ENCODE peak calls at places on chromosomes 2 and 18, in ten cellular contexts. One of them, this sample, is unnamed.

GRCh38 chr2:49598231-49598630 is 443.9 kb upstream of the FSHR start:
- DNase-seq in Calu3: no peak
- DNase-seq in IMR-90: no peak
- DNase-seq in Daoy: no peak
- DNase-seq in effector memory CD4-positive, alpha-beta T cell: no peak
- DNase-seq in GM12878: no peak
- DNase-seq in kidney glomerular epithelial cell: no peak
- DNase-seq in esophagus squamous epithelium: no peak
- DNase-seq in kidney tubule cell: no peak
- DNase-seq in mesothelial cell of epicardium: no peak
- DNase-seq in this sample: no peak

GRCh38 chr2:185502351-185502750 is 236.3 kb upstream of the FSIP2 start:
- DNase-seq in esophagus squamous epithelium: no peak
- DNase-seq in mesothelial cell of epicardium: no peak
- DNase-seq in Daoy: no peak
- DNase-seq in IMR-90: no peak
- DNase-seq in kidney glomerular epithelial cell: no peak
- DNase-seq in Calu3: no peak
- DNase-seq in GM12878: no peak
- DNase-seq in kidney tubule cell: no peak
- DNase-seq in effector memory CD4-positive, alpha-beta T cell: no peak
- DNase-seq in this sample: no peak

GRCh38 chr2:119149611-119150010 is 8.9 kb downstream of the C1QL2 start:
- DNase-seq in GM12878: no peak
- DNase-seq in Calu3: no peak
- DNase-seq in kidney glomerular epithelial cell: no peak
- DNase-seq in esophagus squamous epithelium: no peak
- DNase-seq in mesothelial cell of epicardium: no peak
- DNase-seq in IMR-90: no peak
- DNase-seq in effector memory CD4-positive, alpha-beta T cell: no peak
- DNase-seq in kidney tubule cell: peak; percentile 85
- DNase-seq in Daoy: no peak
- DNase-seq in this sample: no peak

GRCh38 chr2:237964578-237965404 is 2.0 kb upstream of the UBE2F start:
- DNase-seq in effector memory CD4-positive, alpha-beta T cell: no peak
- DNase-seq in Daoy: peak; percentile 91
- DNase-seq in kidney glomerular epithelial cell: no peak
- DNase-seq in GM12878: no peak
- DNase-seq in IMR-90: peak; percentile 86
- DNase-seq in mesothelial cell of epicardium: no peak
- DNase-seq in Calu3: no peak
- DNase-seq in esophagus squamous epithelium: no peak
- DNase-seq in kidney tubule cell: no peak
- DNase-seq in this sample: no peak

GRCh38 chr2:70887550-70888229 is 48.0 kb upstream of the ATP6V1B1 start:
- DNase-seq in Calu3: no peak
- DNase-seq in kidney glomerular epithelial cell: no peak
- DNase-seq in GM12878: no peak
- DNase-seq in Daoy: peak; percentile 81
- DNase-seq in IMR-90: no peak
- DNase-seq in kidney tubule cell: no peak
- DNase-seq in effector memory CD4-positive, alpha-beta T cell: no peak
- DNase-seq in esophagus squamous epithelium: no peak
- DNase-seq in mesothelial cell of epicardium: peak; percentile 71
- DNase-seq in this sample: peak; percentile 68

GRCh38 chr2:173371023-173371422 is 16.4 kb downstream of the CDCA7 start:
- DNase-seq in GM12878: no peak
- DNase-seq in mesothelial cell of epicardium: no peak
- DNase-seq in Daoy: no peak
- DNase-seq in Calu3: no peak
- DNase-seq in kidney tubule cell: no peak
- DNase-seq in effector memory CD4-positive, alpha-beta T cell: no peak
- DNase-seq in IMR-90: no peak
- DNase-seq in kidney glomerular epithelial cell: no peak
- DNase-seq in esophagus squamous epithelium: no peak
- DNase-seq in this sample: no peak

GRCh38 chr2:62705859-62706720 is 577 bp downstream of the EHBP1 start:
- DNase-seq in esophagus squamous epithelium: no peak
- DNase-seq in Daoy: peak; percentile 53
- DNase-seq in kidney tubule cell: peak; percentile 46
- DNase-seq in kidney glomerular epithelial cell: peak; percentile 26
- DNase-seq in GM12878: no peak
- DNase-seq in Calu3: peak; percentile 76
- DNase-seq in IMR-90: peak; percentile 34
- DNase-seq in effector memory CD4-positive, alpha-beta T cell: no peak
- DNase-seq in mesothelial cell of epicardium: peak; percentile 40
- DNase-seq in this sample: peak; percentile 65

GRCh38 chr2:109148347-109148746 is 19.3 kb downstream of the SH3RF3 start:
- DNase-seq in Daoy: peak; percentile 18
- DNase-seq in kidney glomerular epithelial cell: no peak
- DNase-seq in effector memory CD4-positive, alpha-beta T cell: no peak
- DNase-seq in GM12878: no peak
- DNase-seq in mesothelial cell of epicardium: no peak
- DNase-seq in esophagus squamous epithelium: no peak
- DNase-seq in IMR-90: peak; percentile 43
- DNase-seq in Calu3: no peak
- DNase-seq in kidney tubule cell: no peak
- DNase-seq in this sample: no peak

GRCh38 chr2:118469103-118469502 is 378.3 kb downstream of the EN1 start:
- DNase-seq in esophagus squamous epithelium: no peak
- DNase-seq in effector memory CD4-positive, alpha-beta T cell: no peak
- DNase-seq in mesothelial cell of epicardium: no peak
- DNase-seq in kidney glomerular epithelial cell: no peak
- DNase-seq in Calu3: no peak
- DNase-seq in GM12878: no peak
- DNase-seq in kidney tubule cell: no peak
- DNase-seq in IMR-90: no peak
- DNase-seq in Daoy: no peak
- DNase-seq in this sample: no peak

GRCh38 chr2:218020966-218021535 is 18.3 kb upstream of the TNS1 start:
- DNase-seq in IMR-90: no peak
- DNase-seq in kidney tubule cell: no peak
- DNase-seq in mesothelial cell of epicardium: no peak
- DNase-seq in Calu3: no peak
- DNase-seq in esophagus squamous epithelium: no peak
- DNase-seq in GM12878: no peak
- DNase-seq in kidney glomerular epithelial cell: no peak
- DNase-seq in effector memory CD4-positive, alpha-beta T cell: no peak
- DNase-seq in Daoy: no peak
- DNase-seq in this sample: peak; percentile 10

GRCh38 chr2:15364561-15364960 is 196.6 kb downstream of the NBAS start:
- DNase-seq in Daoy: no peak
- DNase-seq in Calu3: no peak
- DNase-seq in GM12878: no peak
- DNase-seq in effector memory CD4-positive, alpha-beta T cell: no peak
- DNase-seq in IMR-90: peak; percentile 14
- DNase-seq in kidney tubule cell: no peak
- DNase-seq in mesothelial cell of epicardium: no peak
- DNase-seq in kidney glomerular epithelial cell: no peak
- DNase-seq in esophagus squamous epithelium: no peak
- DNase-seq in this sample: no peak

GRCh38 chr2:88739985-88740600 is 48.6 kb downstream of the RPIA start:
- DNase-seq in Calu3: peak; percentile 80
- DNase-seq in Daoy: peak; percentile 64
- DNase-seq in mesothelial cell of epicardium: peak; percentile 75
- DNase-seq in esophagus squamous epithelium: no peak
- DNase-seq in effector memory CD4-positive, alpha-beta T cell: peak; percentile 47
- DNase-seq in GM12878: peak; percentile 42
- DNase-seq in IMR-90: peak; percentile 72
- DNase-seq in kidney tubule cell: peak; percentile 70
- DNase-seq in kidney glomerular epithelial cell: peak; percentile 56
- DNase-seq in this sample: peak; percentile 57

GRCh38 chr2:128215897-128216645 is 102.6 kb downstream of the HS6ST1 start:
- DNase-seq in kidney glomerular epithelial cell: no peak
- DNase-seq in effector memory CD4-positive, alpha-beta T cell: no peak
- DNase-seq in esophagus squamous epithelium: no peak
- DNase-seq in kidney tubule cell: no peak
- DNase-seq in IMR-90: no peak
- DNase-seq in GM12878: no peak
- DNase-seq in Calu3: no peak
- DNase-seq in Daoy: no peak
- DNase-seq in mesothelial cell of epicardium: no peak
- DNase-seq in this sample: no peak

GRCh38 chr18:56873441-56874140 is 222.4 kb downstream of the WDR7 start:
- DNase-seq in kidney tubule cell: no peak
- DNase-seq in GM12878: no peak
- DNase-seq in Calu3: no peak
- DNase-seq in esophagus squamous epithelium: no peak
- DNase-seq in IMR-90: no peak
- DNase-seq in kidney glomerular epithelial cell: no peak
- DNase-seq in effector memory CD4-positive, alpha-beta T cell: no peak
- DNase-seq in Daoy: no peak
- DNase-seq in mesothelial cell of epicardium: no peak
- DNase-seq in this sample: no peak

GRCh38 chr18:51514128-51514527 is 316.6 kb upstream of the MEX3C start:
- DNase-seq in mesothelial cell of epicardium: no peak
- DNase-seq in kidney tubule cell: no peak
- DNase-seq in Daoy: no peak
- DNase-seq in IMR-90: no peak
- DNase-seq in effector memory CD4-positive, alpha-beta T cell: no peak
- DNase-seq in esophagus squamous epithelium: no peak
- DNase-seq in GM12878: no peak
- DNase-seq in kidney glomerular epithelial cell: no peak
- DNase-seq in Calu3: no peak
- DNase-seq in this sample: no peak

GRCh38 chr2:9240745-9241144 is 34.1 kb downstream of the ASAP2 start:
- DNase-seq in kidney tubule cell: peak; percentile 77
- DNase-seq in Daoy: peak; percentile 47
- DNase-seq in effector memory CD4-positive, alpha-beta T cell: no peak
- DNase-seq in mesothelial cell of epicardium: no peak
- DNase-seq in Calu3: no peak
- DNase-seq in kidney glomerular epithelial cell: peak; percentile 33
- DNase-seq in GM12878: no peak
- DNase-seq in IMR-90: no peak
- DNase-seq in esophagus squamous epithelium: no peak
- DNase-seq in this sample: no peak

GRCh38 chr18:458016-458415 is 42.5 kb downstream of the COLEC12 start:
- DNase-seq in mesothelial cell of epicardium: no peak
- DNase-seq in kidney tubule cell: no peak
- DNase-seq in Calu3: no peak
- DNase-seq in Daoy: no peak
- DNase-seq in IMR-90: no peak
- DNase-seq in effector memory CD4-positive, alpha-beta T cell: no peak
- DNase-seq in GM12878: no peak
- DNase-seq in esophagus squamous epithelium: no peak
- DNase-seq in kidney glomerular epithelial cell: no peak
- DNase-seq in this sample: no peak

GRCh38 chr2:45339253-45339652 is 271.8 kb downstream of the SRBD1 start:
- DNase-seq in effector memory CD4-positive, alpha-beta T cell: no peak
- DNase-seq in kidney tubule cell: no peak
- DNase-seq in Calu3: no peak
- DNase-seq in IMR-90: no peak
- DNase-seq in esophagus squamous epithelium: no peak
- DNase-seq in mesothelial cell of epicardium: no peak
- DNase-seq in Daoy: no peak
- DNase-seq in GM12878: no peak
- DNase-seq in kidney glomerular epithelial cell: no peak
- DNase-seq in this sample: no peak

GRCh38 chr2:49978341-49978740 is 824.0 kb upstream of the FSHR start:
- DNase-seq in mesothelial cell of epicardium: no peak
- DNase-seq in GM12878: no peak
- DNase-seq in IMR-90: no peak
- DNase-seq in effector memory CD4-positive, alpha-beta T cell: no peak
- DNase-seq in kidney glomerular epithelial cell: no peak
- DNase-seq in kidney tubule cell: no peak
- DNase-seq in esophagus squamous epithelium: no peak
- DNase-seq in Daoy: no peak
- DNase-seq in Calu3: no peak
- DNase-seq in this sample: no peak

GRCh38 chr2:177296047-177296446 is 31.5 kb upstream of the NFE2L2 start:
- DNase-seq in Calu3: no peak
- DNase-seq in IMR-90: peak; percentile 31
- DNase-seq in GM12878: no peak
- DNase-seq in mesothelial cell of epicardium: no peak
- DNase-seq in Daoy: no peak
- DNase-seq in kidney tubule cell: peak; percentile 18
- DNase-seq in kidney glomerular epithelial cell: no peak
- DNase-seq in esophagus squamous epithelium: no peak
- DNase-seq in effector memory CD4-positive, alpha-beta T cell: no peak
- DNase-seq in this sample: no peak

GRCh38 chr2:202215179-202215578 is 23.2 kb downstream of the SUMO1 start:
- DNase-seq in mesothelial cell of epicardium: no peak
- DNase-seq in Calu3: no peak
- DNase-seq in Daoy: no peak
- DNase-seq in kidney tubule cell: no peak
- DNase-seq in esophagus squamous epithelium: no peak
- DNase-seq in effector memory CD4-positive, alpha-beta T cell: no peak
- DNase-seq in kidney glomerular epithelial cell: no peak
- DNase-seq in GM12878: no peak
- DNase-seq in IMR-90: peak; percentile 84
- DNase-seq in this sample: no peak

GRCh38 chr2:73830871-73831401 is 2.2 kb downstream of the STAMBP start:
- DNase-seq in kidney tubule cell: peak; percentile 98
- DNase-seq in effector memory CD4-positive, alpha-beta T cell: no peak
- DNase-seq in IMR-90: peak; percentile 91
- DNase-seq in Calu3: no peak
- DNase-seq in kidney glomerular epithelial cell: peak; percentile 97
- DNase-seq in esophagus squamous epithelium: no peak
- DNase-seq in Daoy: peak; percentile 84
- DNase-seq in GM12878: no peak
- DNase-seq in mesothelial cell of epicardium: no peak
- DNase-seq in this sample: no peak

GRCh38 chr2:36339819-36340218 is 15.8 kb upstream of the CRIM1 start:
- DNase-seq in mesothelial cell of epicardium: no peak
- DNase-seq in Daoy: no peak
- DNase-seq in IMR-90: peak; percentile 55
- DNase-seq in kidney tubule cell: peak; percentile 85
- DNase-seq in GM12878: no peak
- DNase-seq in effector memory CD4-positive, alpha-beta T cell: no peak
- DNase-seq in esophagus squamous epithelium: no peak
- DNase-seq in kidney glomerular epithelial cell: peak; percentile 70
- DNase-seq in Calu3: no peak
- DNase-seq in this sample: no peak